ENCODE peak calls at places on chromosomes 2 and 18, in seven cellular contexts. Z is K562, G is tibial artery, E is A549, J is HCT116, C is aorta, P is RWPE2. A is an unnamed sample.

GRCh38 chr2:72825271-72826155 is at the start of gene EXOC6B:
- DNase-seq in Z (peak; percentile 90), G (peak; percentile 89), E (peak; percentile 84), J (peak; percentile 83), C (peak; percentile 95), P (peak; percentile 93), A (peak; percentile 92)

GRCh38 chr2:14194233-14194632 is 438.3 kb upstream of the LRATD1 start:
- DNase-seq in Z (no peak), G (no peak), E (no peak), J (no peak), C (no peak), P (no peak), A (no peak)

GRCh38 chr2:2828774-2829368 is 497.8 kb upstream of the MYT1L start:
- DNase-seq in Z (no peak), G (no peak), E (no peak), J (no peak), C (no peak), P (no peak), A (peak; percentile 13)

GRCh38 chr2:33104726-33105125 is 158.0 kb downstream of the LTBP1 start:
- DNase-seq in Z (peak; percentile 23), G (no peak), E (no peak), J (peak; percentile 28), C (no peak), P (no peak), A (no peak)

GRCh38 chr2:70115646-70116442 is 28.6 kb downstream of the PCBP1 start:
- DNase-seq in Z (no peak), G (no peak), E (no peak), J (no peak), C (no peak), P (no peak), A (no peak)

GRCh38 chr2:233764264-233764663 is 4.2 kb downstream of the UGT1A1 start:
- DNase-seq in Z (no peak), G (no peak), E (no peak), J (no peak), C (no peak), P (no peak), A (no peak)

GRCh38 chr2:4354678-4355077 is 651.3 kb downstream of the DCDC2C start:
- DNase-seq in Z (peak; percentile 8), G (no peak), E (no peak), J (no peak), C (no peak), P (no peak), A (no peak)

GRCh38 chr2:241314181-241314932 is 1.1 kb downstream of the HDLBP start:
- DNase-seq in Z (no peak), G (no peak), E (peak; percentile 23), J (peak; percentile 8), C (no peak), P (no peak), A (no peak)

GRCh38 chr18:35407871-35408481 is 30.8 kb upstream of the ZNF396 start:
- DNase-seq in Z (peak; percentile 61), G (no peak), E (peak; percentile 21), J (peak; percentile 63), C (no peak), P (no peak), A (no peak)

GRCh38 chr2:169439900-169440299 is 39.4 kb upstream of the BBS5 start:
- DNase-seq in Z (no peak), G (no peak), E (no peak), J (no peak), C (no peak), P (no peak), A (no peak)

GRCh38 chr2:160039166-160039903 is 23.1 kb downstream of the PLA2R1 start:
- DNase-seq in Z (no peak), G (peak; percentile 69), E (no peak), J (no peak), C (peak; percentile 81), P (no peak), A (peak; percentile 57)

GRCh38 chr18:67463829-67464228 is 52.7 kb downstream of the DSEL start:
- DNase-seq in Z (no peak), G (no peak), E (no peak), J (no peak), C (no peak), P (no peak), A (no peak)

GRCh38 chr2:241777167-241777685 is 604 bp downstream of the GAL3ST2 start:
- DNase-seq in Z (no peak), G (no peak), E (no peak), J (no peak), C (no peak), P (no peak), A (no peak)

GRCh38 chr2:168424112-168424951 is 31.7 kb upstream of the CERS6 start:
- DNase-seq in Z (no peak), G (no peak), E (no peak), J (no peak), C (no peak), P (no peak), A (no peak)

GRCh38 chr2:75482398-75482797 is 78.3 kb downstream of the EVA1A start:
- DNase-seq in Z (no peak), G (no peak), E (no peak), J (no peak), C (no peak), P (no peak), A (no peak)

GRCh38 chr2:27233341-27233740 is 16.2 kb downstream of the CAD start:
- DNase-seq in Z (no peak), G (no peak), E (no peak), J (no peak), C (no peak), P (no peak), A (no peak)

GRCh38 chr18:34870916-34871315 is 160.8 kb downstream of the DTNA start:
- DNase-seq in Z (no peak), G (no peak), E (no peak), J (no peak), C (no peak), P (no peak), A (no peak)

GRCh38 chr18:25136416-25137132 is 215.4 kb downstream of the ZNF521 start:
- DNase-seq in Z (no peak), G (no peak), E (no peak), J (no peak), C (no peak), P (no peak), A (no peak)

GRCh38 chr2:43114210-43114609 is 112.2 kb downstream of the ZFP36L2 start:
- DNase-seq in Z (no peak), G (no peak), E (no peak), J (no peak), C (no peak), P (no peak), A (no peak)

GRCh38 chr2:82998770-82999169 is 1460.3 kb downstream of the SUCLG1 start:
- DNase-seq in Z (no peak), G (no peak), E (no peak), J (no peak), C (no peak), P (no peak), A (no peak)

GRCh38 chr2:51612387-51612786 is 580.5 kb upstream of the NRXN1 start:
- DNase-seq in Z (no peak), G (no peak), E (no peak), J (no peak), C (no peak), P (no peak), A (no peak)

GRCh38 chr2:190343500-190344274 is at the start of gene INPP1:
- DNase-seq in Z (no peak), G (peak; percentile 66), E (peak; percentile 32), J (no peak), C (peak; percentile 82), P (peak; percentile 57), A (peak; percentile 74)

GRCh38 chr18:25010623-25011374 is 341.2 kb downstream of the ZNF521 start:
- DNase-seq in Z (no peak), G (no peak), E (no peak), J (no peak), C (no peak), P (no peak), A (no peak)

GRCh38 chr2:148022351-148022750 is 1.5 kb downstream of the MBD5 start:
- DNase-seq in Z (no peak), G (no peak), E (no peak), J (no peak), C (no peak), P (no peak), A (no peak)

GRCh38 chr2:197908940-197909339 is 104.5 kb downstream of the PLCL1 start:
- DNase-seq in Z (no peak), G (no peak), E (no peak), J (no peak), C (no peak), P (no peak), A (no peak)

DNA sequence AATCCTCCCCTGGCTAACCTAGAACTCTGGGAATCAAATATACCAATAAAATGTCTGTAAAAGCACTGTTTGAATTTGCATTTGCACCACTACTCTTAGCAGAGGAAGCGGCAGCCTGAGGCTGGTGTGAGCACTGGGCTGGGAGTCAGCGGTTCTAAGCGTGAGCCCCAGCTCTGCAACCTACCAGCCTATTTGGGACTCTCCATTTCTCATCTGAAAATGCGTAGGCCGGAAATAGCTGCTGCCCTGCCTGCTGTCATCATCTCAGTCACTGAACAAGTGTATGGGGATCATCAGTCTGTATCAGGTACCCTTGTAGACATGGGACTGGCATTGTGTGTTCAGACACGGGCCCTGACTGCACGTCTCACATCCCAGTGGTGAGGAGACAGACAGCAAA is 194.3 kb downstream of the ANKRD30B start:
- DNase-seq in Z (no peak), G (no peak), E (no peak), J (no peak), C (no peak), P (no peak), A (no peak)
- H3K9me3 ChIP-seq in Z (no peaks in the 10 kb centered on the region), G (no peaks in the 10 kb centered on the region), E (no peaks in the 10 kb centered on the region), J (no peaks in the 10 kb centered on the region), C (no peaks in the 10 kb centered on the region), P (no peaks in the 10 kb centered on the region), A (no peaks in the 10 kb centered on the region)

DNA sequence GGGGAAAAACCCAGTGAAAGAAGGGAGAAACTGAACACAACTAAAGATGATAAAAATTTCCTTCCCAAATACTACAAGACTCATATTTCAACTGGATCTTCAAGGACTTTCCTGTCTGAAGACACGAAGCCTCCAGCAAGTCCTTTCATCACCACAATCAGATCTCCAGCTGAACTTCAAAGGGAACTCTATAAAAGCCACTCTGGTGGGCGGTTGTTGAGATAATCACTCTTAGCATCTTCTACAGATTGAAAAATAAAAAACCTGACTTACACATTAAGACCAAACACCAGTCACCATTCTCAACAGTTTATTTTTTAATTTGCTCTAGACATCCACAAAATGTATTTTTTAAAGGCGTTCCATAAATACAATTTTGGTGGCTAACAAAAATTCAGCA is 4.4 kb downstream of the REV1 start:
- DNase-seq in Z (no peak), G (no peak), E (no peak), J (no peak), C (no peak), P (no peak), A (no peak)
- H3K4me1 ChIP-seq in Z (peaks cover 33% of the 10 kb centered on the region), G (peaks cover 30% of the 10 kb centered on the region), E (peaks cover 31% of the 10 kb centered on the region), J (peaks cover 36% of the 10 kb centered on the region), C (no peaks in the 10 kb centered on the region), P (peaks cover 52% of the 10 kb centered on the region), A (peaks cover 20% of the 10 kb centered on the region)

DNA sequence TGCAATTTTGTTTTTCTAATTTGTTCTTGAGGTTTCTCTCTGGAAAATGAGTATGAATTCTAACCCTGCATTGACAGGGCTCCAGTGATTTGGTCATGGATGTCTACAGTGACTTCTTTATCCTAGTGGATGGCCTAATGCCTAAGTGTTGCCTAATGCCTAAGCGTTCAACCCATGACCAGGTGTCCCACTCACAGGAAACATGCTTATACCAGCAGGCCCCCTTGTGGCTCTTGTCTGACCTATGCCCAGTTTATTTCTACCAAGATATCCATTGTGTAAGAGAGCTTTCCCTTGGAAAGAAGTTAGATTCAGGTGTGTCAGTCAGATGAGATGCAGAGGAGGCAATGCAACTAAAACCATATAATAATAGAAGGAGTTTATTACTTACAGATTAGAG is 77.8 kb upstream of the HNMT start:
- DNase-seq in Z (no peak), G (no peak), E (no peak), J (peak; percentile 8), C (no peak), P (no peak), A (no peak)
- H3K27ac ChIP-seq in Z (no peak overlapping the region), G (no peak overlapping the region), E (no peak overlapping the region), J (no peak overlapping the region), C (no peak overlapping the region), P (no peak overlapping the region), A (no peak overlapping the region)

GRCh38 chr2:23934296-23934695 is 6.0 kb upstream of the UBXN2A start:
- DNase-seq in Z (no peak), G (no peak), E (no peak), J (no peak), C (no peak), P (no peak), A (no peak)
- H3K9me3 ChIP-seq in Z (no peaks in the 10 kb centered on the region), G (no peaks in the 10 kb centered on the region), E (no peaks in the 10 kb centered on the region), J (no peaks in the 10 kb centered on the region), C (no peaks in the 10 kb centered on the region), P (no peaks in the 10 kb centered on the region), A (no peaks in the 10 kb centered on the region)

A was measured in uterus.